ENCODE peak calls at places on chromosomes 7 and 10, in nine cellular contexts. I, T, H, Y, D, U, X, K and P are unnamed samples.

GRCh38 chr7:38105874-38106483 is 72.1 kb upstream of the STARD3NL start:
- DNase-seq in X (peak; percentile 58), H (peak; percentile 63), Y (no peak), D (peak; percentile 51), T (peak; percentile 46), U (no peak), K (peak; percentile 63), I (no peak), P (no peak)

GRCh38 chr7:50391386-50391785 is 58.8 kb downstream of the FIGNL1 start:
- DNase-seq in D (no peak), H (no peak), X (no peak), T (no peak), Y (no peak), U (no peak), K (no peak), I (no peak), P (no peak)

GRCh38 chr10:58555930-58556311 is 43.2 kb downstream of the BICC1 start:
- DNase-seq in I (no peak), D (no peak), K (no peak), U (no peak), X (no peak), Y (no peak), H (no peak), T (no peak), P (no peak)

GRCh38 chr10:116241025-116241424 is 32.0 kb downstream of the GFRA1 start:
- DNase-seq in I (no peak), H (no peak), D (no peak), Y (no peak), T (no peak), U (no peak), K (no peak), X (no peak), P (no peak)

GRCh38 chr7:20786779-20787651 is at the start of gene SP8:
- DNase-seq in H (no peak), D (no peak), U (no peak), X (peak; percentile 95), K (peak; percentile 73), T (no peak), Y (no peak), I (peak; percentile 72), P (peak; percentile 41)

GRCh38 chr10:7696545-7696944 is 6.6 kb upstream of the ITIH2 start:
- DNase-seq in I (no peak), X (no peak), Y (no peak), U (no peak), D (no peak), K (no peak), T (no peak), H (peak; percentile 4), P (no peak)

GRCh38 chr10:79149662-79150443 is 81.1 kb downstream of the ZMIZ1 start:
- DNase-seq in T (peak; percentile 91), I (no peak), U (peak; percentile 56), D (peak; percentile 72), K (peak; percentile 52), H (peak; percentile 65), Y (no peak), X (peak; percentile 40), P (no peak)

GRCh38 chr7:140889645-140890044 is 35.1 kb downstream of the BRAF start:
- DNase-seq in X (no peak), D (no peak), U (no peak), Y (no peak), I (no peak), H (no peak), T (no peak), K (no peak), P (no peak)

GRCh38 chr7:43058271-43059066 is 54.0 kb upstream of the HECW1 start:
- DNase-seq in X (no peak), T (no peak), U (no peak), H (no peak), I (no peak), Y (no peak), D (no peak), K (no peak), P (no peak)

GRCh38 chr10:28924585-28925153 is 247.3 kb downstream of the BAMBI start:
- DNase-seq in D (no peak), T (no peak), I (no peak), Y (no peak), H (no peak), U (no peak), K (no peak), X (no peak), P (no peak)

GRCh38 chr7:152869041-152869676 is 109.6 kb downstream of the ACTR3B start:
- DNase-seq in T (no peak), I (no peak), Y (no peak), H (no peak), D (no peak), K (no peak), U (no peak), X (no peak), P (no peak)

GRCh38 chr7:100674441-100675407 is 1.2 kb downstream of the GNB2 start:
- DNase-seq in U (no peak), D (no peak), Y (no peak), K (peak; percentile 60), H (peak; percentile 25), T (no peak), I (peak; percentile 32), X (peak; percentile 68), P (peak; percentile 60)

GRCh38 chr10:89299031-89299430 is 2.8 kb upstream of the IFIT2 start:
- DNase-seq in K (no peak), U (no peak), H (no peak), I (no peak), X (no peak), T (no peak), Y (no peak), D (no peak), P (no peak)

GRCh38 chr7:149837620-149838223 is 453 bp upstream of the ZNF862 start:
- DNase-seq in X (no peak), D (no peak), K (no peak), U (no peak), I (no peak), T (no peak), H (no peak), Y (no peak), P (no peak)

GRCh38 chr10:108583827-108584226 is 1339.5 kb downstream of the XPNPEP1 start:
- DNase-seq in T (no peak), U (no peak), X (no peak), K (no peak), D (no peak), I (no peak), Y (no peak), H (no peak), P (no peak)

GRCh38 chr7:134789967-134790685 is 10.7 kb downstream of the CALD1 start:
- DNase-seq in I (no peak), Y (no peak), U (no peak), T (no peak), H (peak; percentile 67), K (peak; percentile 41), D (no peak), X (no peak), P (no peak)

GRCh38 chr7:87058739-87059524 is 522 bp downstream of the ELAPOR2 start:
- DNase-seq in X (peak; percentile 31), T (peak; percentile 34), U (no peak), Y (peak; percentile 69), H (no peak), D (no peak), K (peak; percentile 22), I (peak; percentile 16), P (no peak)

GRCh38 chr7:92813390-92814024 is 22.9 kb downstream of the CDK6 start:
- DNase-seq in D (no peak), Y (no peak), K (no peak), H (peak; percentile 56), X (no peak), T (no peak), U (no peak), I (no peak), P (no peak)

GRCh38 chr7:151452680-151453325 is 12.9 kb upstream of the CRYGN start:
- DNase-seq in H (no peak), X (no peak), T (no peak), I (no peak), K (no peak), Y (no peak), D (no peak), U (no peak), P (no peak)
- TF ChIP-seq CTCF in H (no peak), X (no peak), T (no peak), I (no peak), K (no peak), Y (no peak), D (no peak), U (no peak), P (no peak)

DNA sequence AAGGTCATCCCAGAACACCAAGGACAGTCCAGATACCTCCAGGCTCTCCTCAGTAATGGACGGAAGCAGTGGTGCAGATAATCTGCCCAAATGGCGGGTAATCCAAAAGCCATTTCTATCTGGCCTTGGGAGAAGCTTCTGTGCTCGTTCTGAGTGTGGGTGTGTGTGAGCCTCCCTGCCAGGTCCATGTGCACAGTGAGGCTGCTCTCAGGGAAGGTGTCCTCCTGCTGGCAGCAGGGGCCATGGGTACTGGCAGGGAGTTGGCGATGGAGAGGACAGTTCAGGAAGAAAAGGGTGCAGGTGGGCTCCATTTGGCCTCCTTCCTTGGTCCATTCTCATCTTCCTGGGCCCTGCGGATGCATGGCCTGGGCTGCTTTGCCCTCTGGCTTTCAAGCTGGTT is 15.6 kb upstream of the TEX36 start:
- DNase-seq in K (no peak), I (no peak), X (no peak), H (no peak), D (no peak), Y (no peak), T (no peak), U (no peak), P (no peak)
- TF ChIP-seq CTCF in K (no peak), I (no peak), X (no peak), H (no peak), D (peak; percentile 31), Y (no peak), T (no peak), U (no peak), P (no peak)

DNA sequence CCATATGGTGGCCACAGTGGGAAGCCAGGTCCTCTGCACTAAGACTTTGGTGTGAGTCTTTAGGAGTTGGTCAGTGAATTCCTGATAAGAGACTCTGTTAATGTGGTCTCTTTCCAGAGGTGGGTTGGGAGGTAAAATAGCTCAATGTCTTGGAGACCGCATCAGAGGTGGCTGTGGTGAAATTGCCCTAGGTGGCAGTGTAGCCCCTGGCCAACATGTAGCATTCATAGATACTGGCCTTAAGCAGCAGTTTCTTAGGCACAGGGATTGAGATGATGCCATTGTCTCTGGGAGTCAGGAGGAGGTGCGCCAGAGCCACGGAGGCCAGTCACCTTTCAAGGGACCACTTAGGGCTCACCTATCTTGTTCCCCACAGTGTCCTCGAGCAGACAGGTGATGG is 202.8 kb downstream of the CREB5 start:
- DNase-seq in T (no peak), X (peak; percentile 57), K (no peak), Y (no peak), I (no peak), H (no peak), D (no peak), U (no peak), P (no peak)
- TF ChIP-seq CTCF in T (no peak), X (peak; percentile 56), K (no peak), Y (peak; percentile 49), I (no peak), H (peak; percentile 37), D (peak; percentile 9), U (no peak), P (no peak)

GRCh38 chr7:26784118-26784517 is 80.3 kb downstream of the SKAP2 start:
- DNase-seq in I (no peak), K (no peak), U (no peak), Y (no peak), H (no peak), D (no peak), T (no peak), X (no peak), P (no peak)
- TF ChIP-seq CTCF in I (no peak), K (no peak), U (no peak), Y (no peak), H (no peak), D (no peak), T (no peak), X (no peak), P (no peak)